ENCODE peak calls at places on chromosome 7, in ten cellular contexts. One of them, this sample, is unnamed.

GRCh38 chr7:158117341-158118222 is 470.0 kb downstream of the PTPRN2 start:
- DNase-seq in endothelial cell: no peak
- DNase-seq in ovary: no peak
- DNase-seq in body of pancreas: no peak
- DNase-seq in breast epithelium: no peak
- DNase-seq in GM20000: no peak
- DNase-seq in colonic mucosa: no peak
- DNase-seq in GM13977: no peak
- DNase-seq in transverse colon: no peak
- DNase-seq in GM12865: no peak
- DNase-seq in this sample: no peak

GRCh38 chr7:95718556-95719410 is 53.6 kb upstream of the DYNC1I1 start:
- DNase-seq in endothelial cell: no peak
- DNase-seq in ovary: no peak
- DNase-seq in body of pancreas: no peak
- DNase-seq in breast epithelium: no peak
- DNase-seq in GM20000: peak
- DNase-seq in colonic mucosa: no peak
- DNase-seq in GM13977: no peak
- DNase-seq in transverse colon: no peak
- DNase-seq in GM12865: peak
- DNase-seq in this sample: no peak

GRCh38 chr7:113774182-113774807 is 144.5 kb downstream of the PPP1R3A start:
- DNase-seq in endothelial cell: peak
- DNase-seq in ovary: no peak
- DNase-seq in body of pancreas: peak
- DNase-seq in breast epithelium: no peak
- DNase-seq in GM20000: peak
- DNase-seq in colonic mucosa: no peak
- DNase-seq in GM13977: peak
- DNase-seq in transverse colon: no peak
- DNase-seq in GM12865: peak
- DNase-seq in this sample: peak

GRCh38 chr7:115008465-115009114 is 86.7 kb downstream of the MDFIC start:
- DNase-seq in endothelial cell: no peak
- DNase-seq in ovary: peak
- DNase-seq in body of pancreas: peak
- DNase-seq in breast epithelium: no peak
- DNase-seq in GM20000: no peak
- DNase-seq in colonic mucosa: peak
- DNase-seq in GM13977: no peak
- DNase-seq in transverse colon: peak
- DNase-seq in GM12865: peak
- DNase-seq in this sample: no peak

GRCh38 chr7:27745064-27745583 is 5.2 kb downstream of the TAX1BP1 start:
- DNase-seq in endothelial cell: peak
- DNase-seq in ovary: no peak
- DNase-seq in body of pancreas: peak
- DNase-seq in breast epithelium: no peak
- DNase-seq in GM20000: no peak
- DNase-seq in colonic mucosa: no peak
- DNase-seq in GM13977: no peak
- DNase-seq in transverse colon: no peak
- DNase-seq in GM12865: peak
- DNase-seq in this sample: peak

GRCh38 chr7:123548406-123548805 is 9.2 kb downstream of the NDUFA5 start:
- DNase-seq in endothelial cell: no peak
- DNase-seq in ovary: no peak
- DNase-seq in body of pancreas: no peak
- DNase-seq in breast epithelium: no peak
- DNase-seq in GM20000: no peak
- DNase-seq in colonic mucosa: no peak
- DNase-seq in GM13977: no peak
- DNase-seq in transverse colon: no peak
- DNase-seq in GM12865: no peak
- DNase-seq in this sample: no peak

GRCh38 chr7:127828843-127829502 is 177.0 kb downstream of the SND1 start:
- DNase-seq in endothelial cell: no peak
- DNase-seq in ovary: no peak
- DNase-seq in body of pancreas: no peak
- DNase-seq in breast epithelium: no peak
- DNase-seq in GM20000: no peak
- DNase-seq in colonic mucosa: no peak
- DNase-seq in GM13977: no peak
- DNase-seq in transverse colon: no peak
- DNase-seq in GM12865: peak
- DNase-seq in this sample: no peak

GRCh38 chr7:139482662-139483466 is 609 bp downstream of the KLRG2 start:
- DNase-seq in endothelial cell: peak
- DNase-seq in ovary: no peak
- DNase-seq in body of pancreas: peak
- DNase-seq in breast epithelium: no peak
- DNase-seq in GM20000: no peak
- DNase-seq in colonic mucosa: peak
- DNase-seq in GM13977: no peak
- DNase-seq in transverse colon: no peak
- DNase-seq in GM12865: peak
- DNase-seq in this sample: peak

GRCh38 chr7:139679731-139680594 is 97.8 kb downstream of the HIPK2 start:
- DNase-seq in endothelial cell: peak
- DNase-seq in ovary: no peak
- DNase-seq in body of pancreas: peak
- DNase-seq in breast epithelium: no peak
- DNase-seq in GM20000: no peak
- DNase-seq in colonic mucosa: no peak
- DNase-seq in GM13977: no peak
- DNase-seq in transverse colon: no peak
- DNase-seq in GM12865: no peak
- DNase-seq in this sample: no peak

GRCh38 chr7:37118029-37118428 is 330.6 kb downstream of the ELMO1 start:
- DNase-seq in endothelial cell: no peak
- DNase-seq in ovary: no peak
- DNase-seq in body of pancreas: no peak
- DNase-seq in breast epithelium: no peak
- DNase-seq in GM20000: no peak
- DNase-seq in colonic mucosa: no peak
- DNase-seq in GM13977: no peak
- DNase-seq in transverse colon: no peak
- DNase-seq in GM12865: no peak
- DNase-seq in this sample: no peak

GRCh38 chr7:148456351-148456750 is 134.2 kb upstream of the C7orf33 start:
- DNase-seq in endothelial cell: no peak
- DNase-seq in ovary: no peak
- DNase-seq in body of pancreas: no peak
- DNase-seq in breast epithelium: no peak
- DNase-seq in GM20000: no peak
- DNase-seq in colonic mucosa: no peak
- DNase-seq in GM13977: no peak
- DNase-seq in transverse colon: no peak
- DNase-seq in GM12865: no peak
- DNase-seq in this sample: no peak

DNA sequence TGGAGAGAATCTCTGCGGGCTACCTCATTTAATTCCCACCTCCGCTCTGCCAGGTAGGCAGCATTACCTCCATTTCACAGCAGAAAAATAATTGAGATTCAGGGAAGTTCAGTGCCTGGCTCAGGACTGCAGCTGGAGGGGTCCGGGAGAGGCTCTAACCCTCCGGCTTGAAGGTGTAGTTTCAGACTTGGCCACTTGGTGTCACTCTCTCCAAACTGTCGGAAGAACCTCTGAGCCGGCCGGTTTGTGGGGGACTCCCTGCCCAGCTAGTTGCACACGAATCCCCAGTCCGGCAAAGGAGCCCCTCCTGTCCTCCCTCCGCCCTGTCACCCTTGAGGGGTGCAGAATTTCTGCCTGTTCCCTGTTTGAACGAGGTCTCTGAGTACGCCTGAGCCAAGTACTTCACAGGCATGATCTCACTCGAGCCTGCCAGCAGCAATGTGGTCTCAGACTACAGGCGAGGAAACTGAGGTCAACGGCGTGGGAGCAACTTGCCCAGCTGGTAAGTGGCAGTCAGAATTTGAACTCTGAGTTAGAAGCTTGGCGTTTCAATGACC is 144.7 kb upstream of the ZNF716 start:
- DNase-seq in endothelial cell: no peak
- DNase-seq in ovary: no peak
- DNase-seq in body of pancreas: no peak
- DNase-seq in breast epithelium: no peak
- DNase-seq in GM20000: no peak
- DNase-seq in colonic mucosa: no peak
- DNase-seq in GM13977: no peak
- DNase-seq in transverse colon: no peak
- DNase-seq in GM12865: no peak
- DNase-seq in this sample: no peak
- TF ChIP-seq CTCF in endothelial cell: peak
- TF ChIP-seq CTCF in ovary: no peak
- TF ChIP-seq CTCF in body of pancreas: no peak
- TF ChIP-seq CTCF in breast epithelium: no peak
- TF ChIP-seq CTCF in GM20000: no peak
- TF ChIP-seq CTCF in colonic mucosa: no peak
- TF ChIP-seq CTCF in GM13977: peak
- TF ChIP-seq CTCF in transverse colon: no peak
- TF ChIP-seq CTCF in GM12865: peak
- TF ChIP-seq CTCF in this sample: no peak

DNA sequence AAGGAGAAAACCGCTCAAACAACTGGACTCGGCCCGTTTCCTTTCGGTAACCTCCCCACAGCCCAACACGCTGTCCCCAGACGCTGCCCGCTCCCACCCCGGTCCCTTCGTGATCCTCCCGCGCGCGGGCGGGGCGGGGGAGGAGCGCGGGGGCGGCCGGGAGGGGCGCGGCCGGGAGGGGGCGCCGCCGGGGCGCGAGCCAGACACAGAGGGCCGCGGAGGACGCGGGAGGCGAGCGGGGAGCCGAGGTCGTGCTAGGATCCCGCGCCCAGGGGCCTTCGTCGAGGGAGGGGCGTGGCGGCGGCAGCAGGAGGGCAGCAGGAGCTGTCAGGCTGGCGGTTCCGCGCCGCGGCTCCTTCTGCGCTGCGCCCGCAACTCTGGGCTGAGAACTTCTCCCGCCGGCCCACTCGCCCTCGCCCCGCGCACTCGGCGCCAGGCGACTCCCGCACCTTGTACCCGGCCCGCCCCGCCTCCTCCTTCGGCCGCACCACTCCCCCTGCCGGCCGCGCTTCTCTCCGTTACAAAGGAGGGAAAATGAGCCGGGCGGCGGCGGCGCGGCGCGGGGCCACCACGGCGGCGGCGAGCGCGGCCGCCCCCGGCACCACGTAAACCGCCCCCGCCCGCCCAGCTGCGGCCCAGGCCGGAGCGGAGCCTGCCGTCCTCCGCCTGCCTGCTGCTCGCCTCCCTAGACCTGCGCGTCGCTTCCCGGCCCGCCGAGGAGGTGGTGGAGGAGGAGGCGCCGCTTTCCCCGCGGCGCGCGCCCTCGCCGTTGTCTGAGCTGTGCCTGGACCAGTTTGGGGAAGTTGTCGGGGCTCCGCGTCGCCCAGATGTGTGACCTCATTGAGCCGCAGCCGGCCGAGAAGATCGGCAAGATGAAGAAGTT is at the start of gene CDK14:
- DNase-seq in endothelial cell: peak
- DNase-seq in ovary: peak
- DNase-seq in body of pancreas: peak
- DNase-seq in breast epithelium: peak
- DNase-seq in GM20000: peak
- DNase-seq in colonic mucosa: peak
- DNase-seq in GM13977: peak
- DNase-seq in transverse colon: peak
- DNase-seq in GM12865: peak
- DNase-seq in this sample: peak
- TF ChIP-seq CTCF in endothelial cell: peak
- TF ChIP-seq CTCF in ovary: peak
- TF ChIP-seq CTCF in body of pancreas: peak
- TF ChIP-seq CTCF in breast epithelium: no peak
- TF ChIP-seq CTCF in GM20000: peak
- TF ChIP-seq CTCF in colonic mucosa: peak
- TF ChIP-seq CTCF in GM13977: peak
- TF ChIP-seq CTCF in transverse colon: peak
- TF ChIP-seq CTCF in GM12865: peak
- TF ChIP-seq CTCF in this sample: no peak

DNA sequence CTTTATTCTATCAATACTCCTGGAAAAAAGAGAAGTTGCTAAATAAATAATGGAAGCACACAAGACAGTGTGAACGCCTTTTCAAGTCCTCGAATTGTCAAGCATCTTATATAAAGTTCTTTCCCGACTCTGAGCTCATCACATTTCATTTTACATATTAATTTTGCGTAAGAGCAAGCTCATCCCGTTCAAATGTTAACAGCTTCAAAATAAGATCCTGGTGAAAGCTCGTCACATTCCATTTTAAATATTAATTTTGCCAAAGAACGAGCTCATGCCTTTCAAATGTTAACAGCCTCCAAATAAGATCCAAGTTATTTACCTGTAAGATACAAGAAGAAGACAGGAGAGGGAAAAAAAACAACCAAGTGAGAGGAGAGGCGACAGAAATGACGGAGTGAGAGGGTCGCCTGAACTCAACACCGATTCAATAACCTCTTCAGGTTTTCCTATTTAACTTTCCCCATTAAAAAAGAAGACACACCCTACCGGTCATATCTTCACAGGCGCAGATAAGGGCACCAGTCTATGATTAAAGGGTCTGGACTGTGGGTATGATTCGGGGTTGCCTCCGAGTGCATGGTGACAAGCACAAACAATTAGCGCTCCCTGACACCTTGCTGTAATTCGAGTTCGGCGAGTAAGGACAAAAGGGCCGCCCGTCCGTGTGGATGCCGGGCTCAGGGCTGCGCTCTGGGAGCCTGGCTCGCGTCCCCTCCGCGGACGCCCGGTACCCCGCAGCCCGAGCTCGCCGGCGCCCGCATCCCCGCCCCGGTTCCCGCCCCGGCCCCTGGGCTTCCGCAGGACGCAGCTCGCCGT is 111.7 kb upstream of the RHEB start:
- DNase-seq in endothelial cell: no peak
- DNase-seq in ovary: no peak
- DNase-seq in body of pancreas: no peak
- DNase-seq in breast epithelium: no peak
- DNase-seq in GM20000: no peak
- DNase-seq in colonic mucosa: peak
- DNase-seq in GM13977: no peak
- DNase-seq in transverse colon: no peak
- DNase-seq in GM12865: peak
- DNase-seq in this sample: no peak
- TF ChIP-seq CTCF in endothelial cell: no peak
- TF ChIP-seq CTCF in ovary: no peak
- TF ChIP-seq CTCF in body of pancreas: no peak
- TF ChIP-seq CTCF in breast epithelium: no peak
- TF ChIP-seq CTCF in GM20000: no peak
- TF ChIP-seq CTCF in colonic mucosa: no peak
- TF ChIP-seq CTCF in GM13977: no peak
- TF ChIP-seq CTCF in transverse colon: peak
- TF ChIP-seq CTCF in GM12865: no peak
- TF ChIP-seq CTCF in this sample: no peak

DNA sequence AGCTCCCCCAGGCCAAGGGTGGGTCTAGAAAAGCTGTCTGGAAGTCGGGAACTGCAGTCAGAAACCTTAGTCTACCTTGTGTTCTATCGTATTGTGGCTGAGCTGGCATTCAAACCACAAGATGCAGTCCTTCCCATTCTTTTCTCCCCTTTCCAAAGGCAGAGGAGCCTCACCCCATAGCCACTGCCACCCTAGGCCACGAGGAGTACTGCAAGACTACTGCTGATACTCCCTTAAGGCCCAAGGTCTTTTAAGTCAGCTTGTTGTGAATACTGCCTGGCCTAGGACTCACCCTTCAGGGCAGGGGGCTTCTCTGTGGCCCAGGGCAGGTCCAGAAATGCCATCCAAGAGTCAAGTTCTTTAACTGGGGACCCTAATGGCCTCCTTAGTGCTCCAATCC is 214.5 kb upstream of the CNTNAP2 start:
- DNase-seq in endothelial cell: no peak
- DNase-seq in ovary: no peak
- DNase-seq in body of pancreas: no peak
- DNase-seq in breast epithelium: no peak
- DNase-seq in GM20000: no peak
- DNase-seq in colonic mucosa: no peak
- DNase-seq in GM13977: no peak
- DNase-seq in transverse colon: no peak
- DNase-seq in GM12865: no peak
- DNase-seq in this sample: no peak
- TF ChIP-seq CTCF in endothelial cell: no peak
- TF ChIP-seq CTCF in ovary: no peak
- TF ChIP-seq CTCF in body of pancreas: no peak
- TF ChIP-seq CTCF in breast epithelium: no peak
- TF ChIP-seq CTCF in GM20000: no peak
- TF ChIP-seq CTCF in colonic mucosa: no peak
- TF ChIP-seq CTCF in GM13977: no peak
- TF ChIP-seq CTCF in transverse colon: no peak
- TF ChIP-seq CTCF in GM12865: no peak
- TF ChIP-seq CTCF in this sample: no peak